ENCODE peak calls at places on chromosomes 6 and 20, in seven cellular contexts. S is cardiac muscle cell, Q is body of pancreas, D is H1, H is heart right ventricle, N is K562, I is right atrium auricular region. B is an unnamed sample. For H3K4me1, the result is how much of the 10 kb centered on the place peaks cover.

GRCh38 chr6:140393665-140394064 is 1019.2 kb upstream of the CITED2 start:
- DNase-seq in I (no peak), S (peak), Q (no peak), H (no peak), N (no peak), D (no peak), B (no peak)

GRCh38 chr20:32087117-32087516 is 22.4 kb upstream of the TM9SF4 start:
- DNase-seq in H (no peak), D (no peak), N (no peak), S (no peak), I (no peak), Q (no peak), B (no peak)

GRCh38 chr6:34506718-34507117 is 40.8 kb downstream of the PACSIN1 start:
- DNase-seq in S (no peak), H (no peak), I (no peak), D (no peak), Q (no peak), N (no peak), B (no peak)

GRCh38 chr6:41659935-41660334 is 21.7 kb downstream of the MDFI start:
- DNase-seq in S (no peak), H (no peak), N (no peak), D (no peak), I (no peak), Q (no peak), B (no peak)

GRCh38 chr6:21753571-21754108 is 160.1 kb downstream of the SOX4 start:
- DNase-seq in N (no peak), Q (no peak), H (no peak), D (no peak), I (no peak), S (peak), B (no peak)

GRCh38 chr6:13229205-13230085 is 98.9 kb downstream of the TBC1D7 start:
- DNase-seq in H (no peak), N (peak), D (no peak), Q (peak), I (no peak), S (peak), B (no peak)

GRCh38 chr6:23212398-23212797 is 643.0 kb downstream of the HDGFL1 start:
- DNase-seq in Q (no peak), I (no peak), H (no peak), D (no peak), S (no peak), N (no peak), B (no peak)

GRCh38 chr20:2946988-2947961 is 74.0 kb downstream of the PTPRA start:
- DNase-seq in Q (peak), D (no peak), N (peak), S (peak), H (no peak), I (no peak), B (no peak)

GRCh38 chr6:122604676-122605075 is 5.5 kb upstream of the PKIB start:
- DNase-seq in H (no peak), D (no peak), N (no peak), S (no peak), I (no peak), Q (no peak), B (no peak)

GRCh38 chr6:36545767-36546663 is 1.3 kb downstream of the STK38 start:
- DNase-seq in Q (peak), S (peak), H (no peak), D (no peak), I (no peak), N (peak), B (no peak)

GRCh38 chr6:83429857-83430605 is 820 bp downstream of the ME1 start:
- DNase-seq in H (no peak), I (no peak), Q (peak), D (no peak), N (peak), S (peak), B (no peak)

GRCh38 chr20:49717693-49718092 is 4.0 kb upstream of the B4GALT5 start:
- DNase-seq in D (no peak), Q (no peak), H (no peak), N (peak), I (no peak), S (no peak), B (no peak)

GRCh38 chr6:156808287-156808686 is 31.1 kb downstream of the ARID1B start:
- DNase-seq in I (no peak), N (peak), S (peak), H (no peak), D (no peak), Q (peak), B (no peak)

GRCh38 chr20:58775371-58775770 is 75.3 kb downstream of the GNAS-AS1 start:
- DNase-seq in H (no peak), I (no peak), Q (no peak), D (no peak), N (no peak), S (no peak), B (no peak)

GRCh38 chr6:90249458-90249857 is 47.2 kb downstream of the BACH2 start:
- DNase-seq in S (no peak), Q (no peak), I (no peak), N (no peak), H (no peak), D (no peak), B (no peak)

GRCh38 chr20:37396520-37397075 is 50.7 kb downstream of the SRC start:
- DNase-seq in H (no peak), I (no peak), N (peak), S (no peak), Q (no peak), D (peak), B (no peak)

GRCh38 chr6:144297498-144298166 is 12.5 kb downstream of the UTRN start:
- DNase-seq in D (no peak), S (peak), N (no peak), H (no peak), Q (no peak), I (no peak), B (no peak)

GRCh38 chr6:145733770-145734169 is 1.6 kb downstream of the EPM2A start:
- DNase-seq in N (peak), H (no peak), Q (no peak), S (peak), D (no peak), I (no peak), B (no peak)

GRCh38 chr20:33645421-33645820 is 16.7 kb upstream of the C20orf144 start:
- DNase-seq in Q (no peak), H (no peak), S (no peak), I (no peak), D (no peak), N (no peak), B (no peak)

GRCh38 chr6:39088331-39088730 is 26.7 kb downstream of the SAYSD1 start:
- DNase-seq in D (peak), S (peak), N (peak), I (no peak), Q (peak), H (no peak), B (no peak)

GRCh38 chr6:141677598-141678211 is 455.0 kb upstream of the GJE1 start:
- DNase-seq in I (no peak), Q (no peak), D (no peak), S (peak), N (peak), H (no peak), B (no peak)

GRCh38 chr20:62543470-62544302 is 67.9 kb upstream of the GATA5 start:
- DNase-seq in I (no peak), Q (no peak), S (no peak), H (no peak), D (no peak), N (no peak), B (no peak)

GRCh38 chr6:151254451-151255081 is 14.8 kb downstream of the AKAP12 start:
- DNase-seq in N (no peak), Q (no peak), D (no peak), S (peak), H (no peak), I (no peak), B (no peak)

GRCh38 chr20:42204261-42204660 is 586.1 kb upstream of the CHD6 start:
- DNase-seq in I (no peak), Q (peak), H (no peak), S (no peak), N (peak), D (no peak), B (no peak)

GRCh38 chr6:90703383-90703782 is 116.5 kb upstream of the MAP3K7 start:
- DNase-seq in Q (no peak), H (no peak), I (no peak), S (no peak), N (no peak), D (no peak), B (no peak)

GRCh38 chr20:57990396-57990987 is 238.0 kb downstream of the ANKRD60 start:
- DNase-seq in I (no peak), H (no peak), Q (no peak), S (peak), D (no peak), N (no peak), B (peak)

GRCh38 chr20:54212871-54213270 is 5.0 kb downstream of the PFDN4 start:
- DNase-seq in S (no peak), I (no peak), D (no peak), Q (no peak), N (no peak), H (no peak), B (no peak)
- H3K4me1 ChIP-seq in S (under half), I (under half), D (under half), Q (under half), N (under half), H (under half), B (under half)

DNA sequence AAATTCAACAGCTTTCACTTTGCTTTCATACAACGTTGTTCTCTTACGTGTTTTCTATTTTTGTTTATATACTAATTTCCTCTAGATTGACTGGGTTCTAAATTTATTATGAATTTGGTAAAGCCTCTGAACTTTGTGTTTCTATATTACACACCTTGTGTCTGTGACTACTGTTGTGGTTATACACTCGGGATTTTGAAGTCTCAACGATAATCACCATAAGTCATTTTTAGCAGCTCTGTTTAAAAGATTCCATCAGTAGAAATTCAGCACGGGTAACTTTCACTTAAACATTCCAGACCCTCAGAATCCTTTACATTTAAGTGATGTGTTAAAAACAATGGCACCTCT is 31.8 kb upstream of the HBS1L start:
- DNase-seq in I (no peak), D (no peak), Q (no peak), N (no peak), H (no peak), S (no peak), B (no peak)
- H3K27ac ChIP-seq in I (no peak), D (no peak), Q (no peak), N (peak), H (no peak), S (no peak), B (no peak)

GRCh38 chr6:70371454-70372105 is 41.7 kb upstream of the FAM135A start:
- DNase-seq in S (peak), N (peak), Q (no peak), H (no peak), D (no peak), I (no peak), B (no peak)

GRCh38 chr6:70370496-70370895 is 42.8 kb upstream of the FAM135A start:
- DNase-seq in Q (no peak), S (no peak), N (no peak), I (no peak), H (no peak), D (no peak), B (no peak)

GRCh38 chr6:70363741-70364493 is 49.4 kb upstream of the FAM135A start:
- DNase-seq in D (no peak), I (no peak), Q (peak), S (no peak), H (no peak), N (no peak), B (no peak)

GRCh38 chr6:70375166-70375565 is 38.1 kb upstream of the FAM135A start:
- DNase-seq in S (peak), H (no peak), N (no peak), D (no peak), I (no peak), Q (no peak), B (no peak)

DNA sequence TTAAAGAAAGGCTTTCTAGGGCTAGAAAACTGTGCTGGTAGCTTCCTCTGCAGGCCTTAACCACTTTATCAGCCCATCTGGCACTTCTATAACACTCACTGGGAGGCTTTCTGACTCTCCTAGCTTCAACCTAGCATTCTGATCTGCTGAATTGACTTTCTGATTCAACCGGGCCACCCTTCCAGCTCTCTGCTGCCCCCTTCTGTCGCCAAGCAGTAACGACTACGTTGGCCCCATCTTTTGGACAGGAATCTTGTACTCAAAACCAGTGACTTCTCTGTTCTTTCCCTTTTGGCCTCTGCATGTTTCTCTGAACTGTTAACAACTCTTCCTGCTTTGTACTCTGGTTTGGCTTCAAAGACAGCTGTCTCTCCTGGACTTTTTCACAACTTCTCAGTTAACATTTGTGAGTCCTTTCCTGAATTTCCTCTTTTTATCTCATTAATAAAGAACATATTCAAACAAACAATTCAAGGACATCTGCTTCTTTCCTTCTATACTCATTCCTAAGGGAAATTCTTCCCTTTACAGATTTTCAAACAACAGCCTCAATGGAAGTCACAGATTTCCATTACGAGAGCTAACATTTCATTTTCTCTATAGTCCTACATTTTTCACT is 43.9 kb upstream of the FAM135A start:
- DNase-seq in Q (peak), N (peak), H (peak), D (peak), I (peak), S (peak), B (peak)
- TF ChIP-seq CTCF in Q (peak), N (peak), H (peak), D (peak), I (peak), S (peak), B (peak)

GRCh38 chr20:13333793-13334192 is 112.7 kb downstream of the ISM1 start:
- DNase-seq in Q (no peak), I (no peak), D (no peak), H (no peak), S (peak), N (no peak), B (no peak)
- H3K4me1 ChIP-seq in Q (under half), I (under half), D (under half), H (under half), S (under half), N (under half), B (under half)